ENCODE peak calls at places on chromosomes 3 and 15, in nine cellular contexts. B is transverse colon, H is A549, X is esophagus muscularis mucosa, U is uterus, M is testis, S is IMR-90, K is endothelial cell of umbilical vein, E is heart left ventricle. D is an unnamed sample.

GRCh38 chr3:162984752-162985151 is 1488.1 kb downstream of the OTOL1 start:
- DNase-seq in B (no peak), H (no peak), X (no peak), U (no peak), M (no peak), S (no peak), K (no peak), E (no peak), D (no peak)

GRCh38 chr3:133988631-133989161 is 41.0 kb downstream of the SLCO2A1 start:
- DNase-seq in B (no peak), H (no peak), X (no peak), U (no peak), M (no peak), S (no peak), K (no peak), E (no peak), D (no peak)

GRCh38 chr15:78110916-78111475 is 18.6 kb downstream of the SH2D7 start:
- DNase-seq in B (peak; percentile 5), H (no peak), X (no peak), U (no peak), M (no peak), S (no peak), K (no peak), E (no peak), D (no peak)

GRCh38 chr3:133469140-133469731 is 69.4 kb downstream of the BFSP2 start:
- DNase-seq in B (no peak), H (no peak), X (no peak), U (no peak), M (no peak), S (peak; percentile 60), K (no peak), E (peak; percentile 54), D (no peak)

GRCh38 chr15:52013151-52013791 is 5.7 kb upstream of the MAPK6 start:
- DNase-seq in B (no peak), H (no peak), X (no peak), U (no peak), M (no peak), S (peak; percentile 80), K (peak; percentile 37), E (no peak), D (no peak)

GRCh38 chr3:127264292-127264691 is 23.6 kb downstream of the PRR20G start:
- DNase-seq in B (no peak), H (peak; percentile 7), X (peak; percentile 89), U (no peak), M (no peak), S (peak; percentile 12), K (no peak), E (no peak), D (peak; percentile 12)

GRCh38 chr3:162770556-162770955 is 1273.9 kb downstream of the OTOL1 start:
- DNase-seq in B (no peak), H (no peak), X (no peak), U (no peak), M (no peak), S (peak; percentile 19), K (no peak), E (no peak), D (no peak)

GRCh38 chr15:60721706-60722105 is 242.8 kb upstream of the ICE2 start:
- DNase-seq in B (no peak), H (no peak), X (no peak), U (no peak), M (no peak), S (peak; percentile 80), K (peak; percentile 13), E (no peak), D (no peak)

GRCh38 chr15:77606142-77607034 is 26.3 kb downstream of the LINGO1 start:
- DNase-seq in B (peak; percentile 55), H (no peak), X (no peak), U (no peak), M (no peak), S (peak; percentile 13), K (peak; percentile 41), E (no peak), D (no peak)

GRCh38 chr15:57476533-57476975 is 100.2 kb downstream of the CGNL1 start:
- DNase-seq in B (no peak), H (no peak), X (no peak), U (no peak), M (no peak), S (peak; percentile 70), K (peak; percentile 47), E (no peak), D (no peak)

GRCh38 chr15:57477736-57478522 is 101.6 kb downstream of the CGNL1 start:
- DNase-seq in B (no peak), H (no peak), X (no peak), U (no peak), M (no peak), S (no peak), K (no peak), E (no peak), D (no peak)

GRCh38 chr15:57479005-57479404 is 102.7 kb downstream of the CGNL1 start:
- DNase-seq in B (no peak), H (no peak), X (no peak), U (no peak), M (no peak), S (no peak), K (no peak), E (no peak), D (no peak)

GRCh38 chr15:57485869-57486268 is 105.8 kb upstream of the MYZAP start:
- DNase-seq in B (no peak), H (peak; percentile 95), X (no peak), U (no peak), M (no peak), S (peak; percentile 83), K (peak; percentile 82), E (no peak), D (peak; percentile 73)

GRCh38 chr15:57481038-57481705 is 104.9 kb downstream of the CGNL1 start:
- DNase-seq in B (no peak), H (no peak), X (no peak), U (no peak), M (no peak), S (no peak), K (no peak), E (no peak), D (no peak)
- TF ChIP-seq POLR2A in B (no peak), H (no peak), X (no peak), U (no peak), M (no peak), S (no peak), K (no peak), E (no peak), D (no peak)

DNA sequence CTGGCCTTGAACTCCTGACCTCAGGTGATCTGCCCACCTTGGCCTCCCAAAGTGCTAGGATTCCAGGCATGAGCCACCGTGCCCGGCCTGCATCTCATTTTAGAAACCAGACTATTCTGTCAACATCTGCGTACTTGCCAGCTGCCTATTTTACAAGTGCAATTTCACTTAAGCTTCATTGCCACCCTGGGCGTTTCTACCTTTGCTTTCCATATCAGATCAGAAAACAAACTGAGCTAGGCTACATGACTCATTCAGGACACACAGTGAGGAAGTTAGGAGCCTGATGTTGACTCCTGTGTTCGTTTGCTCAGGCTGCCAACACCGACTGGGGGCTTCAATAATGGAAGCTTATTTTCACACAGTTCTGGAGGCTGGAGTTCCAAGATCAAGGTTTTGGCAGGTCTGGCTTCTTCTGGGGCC is 42.3 kb upstream of the KLHL25 start:
- DNase-seq in B (peak; percentile 67), H (peak; percentile 80), X (no peak), U (no peak), M (no peak), S (no peak), K (peak; percentile 29), E (no peak), D (peak; percentile 23)
- TF ChIP-seq POLR2A in B (peak; percentile 76), H (no peak), X (no peak), U (no peak), M (no peak), S (no peak), K (no peak), E (no peak), D (no peak)

GRCh38 chr15:98647026-98647773 is 1.1 kb upstream of the IGF1R start:
- DNase-seq in B (peak; percentile 78), H (peak; percentile 83), X (peak; percentile 92), U (peak; percentile 74), M (peak; percentile 85), S (peak; percentile 43), K (peak; percentile 79), E (peak; percentile 85), D (peak; percentile 38)
- TF ChIP-seq POLR2A in B (no peak), H (peak; percentile 60), X (no peak), U (peak; percentile 36), M (no peak), S (no peak), K (no peak), E (no peak), D (no peak)

GRCh38 chr3:150388468-150389418 is 19.4 kb upstream of the TSC22D2 start:
- DNase-seq in B (no peak), H (no peak), X (no peak), U (no peak), M (no peak), S (no peak), K (peak; percentile 47), E (no peak), D (no peak)

GRCh38 chr3:150391200-150391599 is 16.9 kb upstream of the TSC22D2 start:
- DNase-seq in B (no peak), H (no peak), X (no peak), U (no peak), M (no peak), S (peak; percentile 68), K (peak; percentile 55), E (no peak), D (no peak)

GRCh38 chr3:150384517-150385212 is 23.4 kb upstream of the TSC22D2 start:
- DNase-seq in B (peak; percentile 40), H (no peak), X (no peak), U (no peak), M (peak; percentile 46), S (peak; percentile 12), K (no peak), E (no peak), D (no peak)

GRCh38 chr3:150385296-150386242 is 22.5 kb upstream of the TSC22D2 start:
- DNase-seq in B (no peak), H (no peak), X (no peak), U (no peak), M (no peak), S (no peak), K (no peak), E (no peak), D (no peak)
- TF ChIP-seq POLR2A in B (no peak), H (no peak), X (no peak), U (no peak), M (no peak), S (no peak), K (no peak), E (no peak), D (no peak)

GRCh38 chr3:86333636-86334035 is 657.3 kb downstream of the VGLL3 start:
- DNase-seq in B (no peak), H (no peak), X (no peak), U (no peak), M (no peak), S (no peak), K (no peak), E (no peak), D (no peak)
- TF ChIP-seq POLR2A in B (no peak), H (no peak), X (no peak), U (no peak), M (no peak), S (no peak), K (no peak), E (no peak), D (no peak)

GRCh38 chr3:34219556-34219955 is 421.1 kb downstream of the PDCD6IP start:
- DNase-seq in B (no peak), H (no peak), X (no peak), U (no peak), M (no peak), S (no peak), K (peak; percentile 24), E (no peak), D (no peak)
- TF ChIP-seq POLR2A in B (no peak), H (no peak), X (no peak), U (no peak), M (no peak), S (no peak), K (no peak), E (no peak), D (no peak)

D was measured in H54.